ENCODE peak calls at places on chromosomes 5 and 9, in nine cellular contexts. One of them, this sample, is unnamed.

GRCh38 chr5:91176288-91177016 is 206.7 kb downstream of the ARRDC3 start:
- DNase-seq in mesothelial cell of epicardium: no peak
- DNase-seq in DMS 273 treated with DMSO at 0.1 percent for 48 hours: peak; percentile 56
- DNase-seq in dermis microvascular lymphatic vessel endothelial cell: no peak
- DNase-seq in right atrium auricular region: no peak
- DNase-seq in NCI-H82: peak; percentile 47
- DNase-seq in T-helper 17 cell: no peak
- DNase-seq in RWPE1: no peak
- DNase-seq in heart right ventricle: no peak
- DNase-seq in this sample: no peak

GRCh38 chr9:128099932-128100491 is 27.5 kb downstream of the PTGES2 start:
- DNase-seq in mesothelial cell of epicardium: no peak
- DNase-seq in DMS 273 treated with DMSO at 0.1 percent for 48 hours: no peak
- DNase-seq in dermis microvascular lymphatic vessel endothelial cell: peak; percentile 55
- DNase-seq in right atrium auricular region: no peak
- DNase-seq in NCI-H82: no peak
- DNase-seq in T-helper 17 cell: no peak
- DNase-seq in RWPE1: peak; percentile 49
- DNase-seq in heart right ventricle: peak; percentile 65
- DNase-seq in this sample: no peak

GRCh38 chr9:73081979-73082657 is 69.5 kb upstream of the ANXA1 start:
- DNase-seq in mesothelial cell of epicardium: no peak
- DNase-seq in DMS 273 treated with DMSO at 0.1 percent for 48 hours: no peak
- DNase-seq in dermis microvascular lymphatic vessel endothelial cell: peak; percentile 85
- DNase-seq in right atrium auricular region: no peak
- DNase-seq in NCI-H82: peak; percentile 66
- DNase-seq in T-helper 17 cell: no peak
- DNase-seq in RWPE1: peak; percentile 57
- DNase-seq in heart right ventricle: no peak
- DNase-seq in this sample: no peak

GRCh38 chr5:78649220-78649700 is 688 bp upstream of the LHFPL2 start:
- DNase-seq in mesothelial cell of epicardium: no peak
- DNase-seq in DMS 273 treated with DMSO at 0.1 percent for 48 hours: no peak
- DNase-seq in dermis microvascular lymphatic vessel endothelial cell: no peak
- DNase-seq in right atrium auricular region: no peak
- DNase-seq in NCI-H82: peak; percentile 35
- DNase-seq in T-helper 17 cell: no peak
- DNase-seq in RWPE1: peak; percentile 31
- DNase-seq in heart right ventricle: no peak
- DNase-seq in this sample: no peak

GRCh38 chr9:38285236-38285635 is 107.3 kb upstream of the ALDH1B1 start:
- DNase-seq in mesothelial cell of epicardium: no peak
- DNase-seq in DMS 273 treated with DMSO at 0.1 percent for 48 hours: no peak
- DNase-seq in dermis microvascular lymphatic vessel endothelial cell: no peak
- DNase-seq in right atrium auricular region: peak; percentile 4
- DNase-seq in NCI-H82: no peak
- DNase-seq in T-helper 17 cell: no peak
- DNase-seq in RWPE1: no peak
- DNase-seq in heart right ventricle: no peak
- DNase-seq in this sample: no peak

GRCh38 chr5:74127377-74128338 is 501.7 kb downstream of the ARHGEF28 start:
- DNase-seq in mesothelial cell of epicardium: no peak
- DNase-seq in DMS 273 treated with DMSO at 0.1 percent for 48 hours: peak; percentile 50
- DNase-seq in dermis microvascular lymphatic vessel endothelial cell: peak; percentile 93
- DNase-seq in right atrium auricular region: no peak
- DNase-seq in NCI-H82: peak; percentile 56
- DNase-seq in T-helper 17 cell: no peak
- DNase-seq in RWPE1: peak; percentile 69
- DNase-seq in heart right ventricle: peak; percentile 33
- DNase-seq in this sample: peak; percentile 44

GRCh38 chr9:123696476-123696875 is 233.4 kb downstream of the DENND1A start:
- DNase-seq in mesothelial cell of epicardium: no peak
- DNase-seq in DMS 273 treated with DMSO at 0.1 percent for 48 hours: no peak
- DNase-seq in dermis microvascular lymphatic vessel endothelial cell: no peak
- DNase-seq in right atrium auricular region: no peak
- DNase-seq in NCI-H82: no peak
- DNase-seq in T-helper 17 cell: no peak
- DNase-seq in RWPE1: no peak
- DNase-seq in heart right ventricle: no peak
- DNase-seq in this sample: no peak

GRCh38 chr5:138873096-138873885 is 1.8 kb downstream of the LRRTM2 start:
- DNase-seq in mesothelial cell of epicardium: no peak
- DNase-seq in DMS 273 treated with DMSO at 0.1 percent for 48 hours: no peak
- DNase-seq in dermis microvascular lymphatic vessel endothelial cell: no peak
- DNase-seq in right atrium auricular region: no peak
- DNase-seq in NCI-H82: peak; percentile 47
- DNase-seq in T-helper 17 cell: no peak
- DNase-seq in RWPE1: no peak
- DNase-seq in heart right ventricle: no peak
- DNase-seq in this sample: no peak

GRCh38 chr9:100714372-100715099 is 136.7 kb downstream of the CAVIN4 start:
- DNase-seq in mesothelial cell of epicardium: peak; percentile 55
- DNase-seq in DMS 273 treated with DMSO at 0.1 percent for 48 hours: no peak
- DNase-seq in dermis microvascular lymphatic vessel endothelial cell: peak; percentile 10
- DNase-seq in right atrium auricular region: no peak
- DNase-seq in NCI-H82: peak; percentile 92
- DNase-seq in T-helper 17 cell: peak; percentile 21
- DNase-seq in RWPE1: peak; percentile 65
- DNase-seq in heart right ventricle: peak; percentile 69
- DNase-seq in this sample: no peak

GRCh38 chr9:106963684-106964083 is 100.7 kb downstream of the ZNF462 start:
- DNase-seq in mesothelial cell of epicardium: no peak
- DNase-seq in DMS 273 treated with DMSO at 0.1 percent for 48 hours: no peak
- DNase-seq in dermis microvascular lymphatic vessel endothelial cell: no peak
- DNase-seq in right atrium auricular region: no peak
- DNase-seq in NCI-H82: no peak
- DNase-seq in T-helper 17 cell: no peak
- DNase-seq in RWPE1: no peak
- DNase-seq in heart right ventricle: no peak
- DNase-seq in this sample: no peak

GRCh38 chr5:157670662-157671591 is at the start of gene C5orf52:
- DNase-seq in mesothelial cell of epicardium: no peak
- DNase-seq in DMS 273 treated with DMSO at 0.1 percent for 48 hours: no peak
- DNase-seq in dermis microvascular lymphatic vessel endothelial cell: peak; percentile 53
- DNase-seq in right atrium auricular region: peak; percentile 55
- DNase-seq in NCI-H82: no peak
- DNase-seq in T-helper 17 cell: no peak
- DNase-seq in RWPE1: peak; percentile 39
- DNase-seq in heart right ventricle: peak; percentile 45
- DNase-seq in this sample: no peak

GRCh38 chr5:5298068-5298633 is 124.3 kb upstream of the ICE1 start:
- DNase-seq in mesothelial cell of epicardium: no peak
- DNase-seq in DMS 273 treated with DMSO at 0.1 percent for 48 hours: no peak
- DNase-seq in dermis microvascular lymphatic vessel endothelial cell: no peak
- DNase-seq in right atrium auricular region: no peak
- DNase-seq in NCI-H82: peak; percentile 85
- DNase-seq in T-helper 17 cell: no peak
- DNase-seq in RWPE1: no peak
- DNase-seq in heart right ventricle: no peak
- DNase-seq in this sample: no peak

GRCh38 chr9:115353681-115354080 is 235.7 kb upstream of the TNC start:
- DNase-seq in mesothelial cell of epicardium: no peak
- DNase-seq in DMS 273 treated with DMSO at 0.1 percent for 48 hours: no peak
- DNase-seq in dermis microvascular lymphatic vessel endothelial cell: no peak
- DNase-seq in right atrium auricular region: no peak
- DNase-seq in NCI-H82: no peak
- DNase-seq in T-helper 17 cell: no peak
- DNase-seq in RWPE1: no peak
- DNase-seq in heart right ventricle: no peak
- DNase-seq in this sample: peak; percentile 28

GRCh38 chr9:117725426-117725887 is 21.3 kb downstream of the TLR4 start:
- DNase-seq in mesothelial cell of epicardium: no peak
- DNase-seq in DMS 273 treated with DMSO at 0.1 percent for 48 hours: no peak
- DNase-seq in dermis microvascular lymphatic vessel endothelial cell: no peak
- DNase-seq in right atrium auricular region: no peak
- DNase-seq in NCI-H82: no peak
- DNase-seq in T-helper 17 cell: no peak
- DNase-seq in RWPE1: no peak
- DNase-seq in heart right ventricle: no peak
- DNase-seq in this sample: no peak

GRCh38 chr5:142007237-142007544 is 5.6 kb downstream of the GNPDA1 start:
- DNase-seq in mesothelial cell of epicardium: no peak
- DNase-seq in DMS 273 treated with DMSO at 0.1 percent for 48 hours: no peak
- DNase-seq in dermis microvascular lymphatic vessel endothelial cell: no peak
- DNase-seq in right atrium auricular region: no peak
- DNase-seq in NCI-H82: no peak
- DNase-seq in T-helper 17 cell: no peak
- DNase-seq in RWPE1: no peak
- DNase-seq in heart right ventricle: no peak
- DNase-seq in this sample: no peak

GRCh38 chr5:81854485-81854884 is 103.6 kb upstream of the SSBP2 start:
- DNase-seq in mesothelial cell of epicardium: no peak
- DNase-seq in DMS 273 treated with DMSO at 0.1 percent for 48 hours: no peak
- DNase-seq in dermis microvascular lymphatic vessel endothelial cell: no peak
- DNase-seq in right atrium auricular region: no peak
- DNase-seq in NCI-H82: no peak
- DNase-seq in T-helper 17 cell: no peak
- DNase-seq in RWPE1: no peak
- DNase-seq in heart right ventricle: no peak
- DNase-seq in this sample: no peak

GRCh38 chr9:105957830-105958229 is 263.5 kb downstream of the TMEM38B start:
- DNase-seq in mesothelial cell of epicardium: no peak
- DNase-seq in DMS 273 treated with DMSO at 0.1 percent for 48 hours: no peak
- DNase-seq in dermis microvascular lymphatic vessel endothelial cell: no peak
- DNase-seq in right atrium auricular region: no peak
- DNase-seq in NCI-H82: no peak
- DNase-seq in T-helper 17 cell: no peak
- DNase-seq in RWPE1: no peak
- DNase-seq in heart right ventricle: no peak
- DNase-seq in this sample: no peak

GRCh38 chr5:167899490-167899889 is 392.0 kb upstream of the WWC1 start:
- DNase-seq in mesothelial cell of epicardium: no peak
- DNase-seq in DMS 273 treated with DMSO at 0.1 percent for 48 hours: no peak
- DNase-seq in dermis microvascular lymphatic vessel endothelial cell: peak; percentile 54
- DNase-seq in right atrium auricular region: no peak
- DNase-seq in NCI-H82: no peak
- DNase-seq in T-helper 17 cell: no peak
- DNase-seq in RWPE1: peak; percentile 48
- DNase-seq in heart right ventricle: no peak
- DNase-seq in this sample: no peak

GRCh38 chr5:115549154-115549553 is 4.6 kb upstream of the FEM1C start:
- DNase-seq in mesothelial cell of epicardium: no peak
- DNase-seq in DMS 273 treated with DMSO at 0.1 percent for 48 hours: no peak
- DNase-seq in dermis microvascular lymphatic vessel endothelial cell: peak; percentile 38
- DNase-seq in right atrium auricular region: no peak
- DNase-seq in NCI-H82: peak; percentile 35
- DNase-seq in T-helper 17 cell: no peak
- DNase-seq in RWPE1: no peak
- DNase-seq in heart right ventricle: no peak
- DNase-seq in this sample: no peak

GRCh38 chr9:79809931-79810330 is 238.2 kb downstream of the TLE4 start:
- DNase-seq in mesothelial cell of epicardium: no peak
- DNase-seq in DMS 273 treated with DMSO at 0.1 percent for 48 hours: no peak
- DNase-seq in dermis microvascular lymphatic vessel endothelial cell: no peak
- DNase-seq in right atrium auricular region: no peak
- DNase-seq in NCI-H82: no peak
- DNase-seq in T-helper 17 cell: no peak
- DNase-seq in RWPE1: peak; percentile 65
- DNase-seq in heart right ventricle: no peak
- DNase-seq in this sample: no peak

GRCh38 chr5:79020861-79021561 is 35.9 kb upstream of the ARSB start:
- DNase-seq in mesothelial cell of epicardium: no peak
- DNase-seq in DMS 273 treated with DMSO at 0.1 percent for 48 hours: peak; percentile 77
- DNase-seq in dermis microvascular lymphatic vessel endothelial cell: peak; percentile 36
- DNase-seq in right atrium auricular region: no peak
- DNase-seq in NCI-H82: peak; percentile 73
- DNase-seq in T-helper 17 cell: peak; percentile 8
- DNase-seq in RWPE1: peak; percentile 60
- DNase-seq in heart right ventricle: peak; percentile 36
- DNase-seq in this sample: peak; percentile 4

GRCh38 chr5:43572357-43572756 is 15.5 kb upstream of the PAIP1 start:
- DNase-seq in mesothelial cell of epicardium: no peak
- DNase-seq in DMS 273 treated with DMSO at 0.1 percent for 48 hours: no peak
- DNase-seq in dermis microvascular lymphatic vessel endothelial cell: no peak
- DNase-seq in right atrium auricular region: no peak
- DNase-seq in NCI-H82: no peak
- DNase-seq in T-helper 17 cell: no peak
- DNase-seq in RWPE1: no peak
- DNase-seq in heart right ventricle: peak; percentile 15
- DNase-seq in this sample: no peak